ENCODE peak calls at places on chromosomes 11 and 22, in six cellular contexts. R is neural progenitor cell; Y is PC-3; N is SK-N-SH; U is MM.1S; M is CD8-positive, alpha-beta T cell. D is an unnamed sample.
A peak's percentile ranks its signal among the peaks of the same experiment; 100 is the strongest.

GRCh38 chr11:10478574-10479550 is 23.8 kb downstream of the AMPD3 start:
- DNase-seq in N (no peak), R (no peak), M (no peak), Y (no peak), U (no peak), D (no peak)

GRCh38 chr11:18853086-18853720 is 61.6 kb upstream of the PTPN5 start:
- DNase-seq in R (peak; percentile 69), M (no peak), N (peak; percentile 21), U (peak; percentile 71), Y (peak; percentile 63), D (no peak)

GRCh38 chr11:88175707-88176066 is 444 bp upstream of the RAB38 start:
- DNase-seq in M (no peak), N (no peak), U (no peak), R (peak; percentile 17), Y (no peak), D (no peak)

GRCh38 chr11:128806496-128807261 is 60.4 kb downstream of the KCNJ1 start:
- DNase-seq in N (no peak), R (no peak), U (no peak), Y (no peak), M (no peak), D (no peak)

GRCh38 chr22:18991138-18991432 is 55.0 kb upstream of the PRODH start:
- DNase-seq in N (no peak), Y (no peak), R (no peak), M (no peak), U (no peak), D (no peak)

GRCh38 chr11:2728663-2729332 is 29.0 kb upstream of the KCNQ1OT1 start:
- DNase-seq in U (no peak), Y (no peak), M (no peak), R (no peak), N (peak; percentile 77), D (peak; percentile 54)

GRCh38 chr22:31983911-31984661 is 39.8 kb downstream of the YWHAH start:
- DNase-seq in R (no peak), N (no peak), Y (no peak), U (no peak), M (no peak), D (no peak)

GRCh38 chr11:65560555-65561418 is 2.6 kb upstream of the LTBP3 start:
- DNase-seq in U (no peak), R (peak; percentile 72), N (peak; percentile 84), M (no peak), Y (peak; percentile 56), D (no peak)

GRCh38 chr11:125168875-125169537 is 4.5 kb downstream of the PKNOX2 start:
- DNase-seq in M (no peak), N (no peak), R (no peak), U (no peak), Y (no peak), D (no peak)

GRCh38 chr11:114131366-114131963 is 72.0 kb downstream of the ZBTB16 start:
- DNase-seq in Y (no peak), U (peak; percentile 51), M (no peak), N (no peak), R (no peak), D (no peak)

GRCh38 chr11:3218483-3219280 is at the start of gene MRGPRG:
- DNase-seq in Y (no peak), M (peak; percentile 3), R (no peak), N (peak; percentile 24), U (no peak), D (peak; percentile 40)

GRCh38 chr22:24424001-24424900 is 3.1 kb upstream of the ADORA2A start:
- DNase-seq in N (no peak), Y (no peak), U (peak; percentile 23), R (peak; percentile 67), M (peak; percentile 50), D (no peak)

GRCh38 chr11:117098269-117099231 is at the start of gene SIK3:
- DNase-seq in U (peak; percentile 97), N (peak; percentile 100), Y (peak; percentile 92), R (peak; percentile 97), M (peak; percentile 97), D (peak; percentile 97)

GRCh38 chr11:34924714-34925113 is 8.3 kb downstream of the PDHX start:
- DNase-seq in N (no peak), M (no peak), U (no peak), Y (no peak), R (no peak), D (no peak)

GRCh38 chr11:64007629-64008282 is 21.5 kb downstream of the OTUB1 start:
- DNase-seq in R (peak; percentile 87), U (no peak), Y (no peak), N (peak; percentile 91), M (no peak), D (peak; percentile 75)
- H3K4me3 ChIP-seq in R (peak overlapping the region; percentile 42), U (no peak overlapping the region), Y (peak overlapping the region; percentile 54), N (no peak overlapping the region), M (peak overlapping the region; percentile 41), D (peak overlapping the region; percentile 12)

DNA sequence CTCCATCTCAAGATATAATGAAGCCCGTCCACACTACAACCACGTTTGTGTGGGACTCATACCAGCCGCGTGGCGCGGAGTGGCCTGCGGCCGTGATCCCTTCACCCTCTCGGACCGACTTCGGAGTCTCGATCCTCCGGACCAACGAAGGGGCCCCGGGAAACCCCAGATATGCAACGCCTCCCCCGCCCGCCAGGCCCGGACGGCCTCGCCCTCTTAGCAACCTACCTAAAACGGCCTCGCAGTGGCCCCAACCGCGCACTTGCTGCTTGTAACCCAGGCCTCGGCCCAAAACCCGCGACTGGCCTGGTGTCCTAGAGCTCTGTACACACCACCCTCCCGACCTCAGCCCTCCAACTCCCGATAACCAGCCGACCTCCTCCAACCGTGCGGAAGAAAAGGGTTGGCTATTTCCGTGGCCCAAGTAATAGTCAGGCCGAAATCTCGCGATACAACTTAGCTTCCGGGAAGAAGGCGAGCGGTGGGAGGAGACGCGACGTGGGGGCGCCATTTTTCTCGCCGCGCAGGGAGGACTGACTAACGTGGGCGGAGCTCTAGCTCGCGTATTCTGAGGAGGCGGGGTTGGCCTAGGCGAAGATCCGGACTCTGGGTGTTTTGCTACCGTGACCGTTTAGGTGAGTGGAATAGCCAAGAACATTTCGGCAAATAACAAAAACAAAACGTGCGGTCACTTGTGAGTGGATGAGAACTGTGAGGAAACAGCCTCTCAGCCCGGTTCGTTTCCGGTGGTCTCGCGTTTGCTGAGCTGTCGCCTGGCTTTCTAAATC is at the start of the genes C11orf54 and TAF1D:
- DNase-seq in M (peak; percentile 96), Y (peak; percentile 99), U (peak; percentile 99), R (peak; percentile 99), N (peak; percentile 94), D (peak; percentile 99)
- H3K36me3 ChIP-seq in M (peaks cover 25% of the 10 kb centered on the region), Y (peaks cover 41% of the 10 kb centered on the region), U (peaks cover 20% of the 10 kb centered on the region), R (peaks cover 20% of the 10 kb centered on the region), N (peaks cover 37% of the 10 kb centered on the region), D (peaks cover 39% of the 10 kb centered on the region)

GRCh38 chr11:130122141-130122575 is 37.4 kb upstream of the ST14 start:
- DNase-seq in U (no peak), M (no peak), Y (peak; percentile 21), N (no peak), R (no peak), D (no peak)

GRCh38 chr11:130123414-130124040 is 36.1 kb upstream of the ST14 start:
- DNase-seq in R (no peak), M (no peak), Y (no peak), N (no peak), U (no peak), D (no peak)

GRCh38 chr11:130124096-130124495 is 35.5 kb upstream of the ST14 start:
- DNase-seq in R (no peak), M (no peak), N (no peak), U (no peak), Y (peak; percentile 96), D (no peak)

GRCh38 chr11:130120045-130120444 is 39.5 kb upstream of the ST14 start:
- DNase-seq in M (no peak), U (no peak), N (no peak), Y (no peak), R (no peak), D (no peak)

DNA sequence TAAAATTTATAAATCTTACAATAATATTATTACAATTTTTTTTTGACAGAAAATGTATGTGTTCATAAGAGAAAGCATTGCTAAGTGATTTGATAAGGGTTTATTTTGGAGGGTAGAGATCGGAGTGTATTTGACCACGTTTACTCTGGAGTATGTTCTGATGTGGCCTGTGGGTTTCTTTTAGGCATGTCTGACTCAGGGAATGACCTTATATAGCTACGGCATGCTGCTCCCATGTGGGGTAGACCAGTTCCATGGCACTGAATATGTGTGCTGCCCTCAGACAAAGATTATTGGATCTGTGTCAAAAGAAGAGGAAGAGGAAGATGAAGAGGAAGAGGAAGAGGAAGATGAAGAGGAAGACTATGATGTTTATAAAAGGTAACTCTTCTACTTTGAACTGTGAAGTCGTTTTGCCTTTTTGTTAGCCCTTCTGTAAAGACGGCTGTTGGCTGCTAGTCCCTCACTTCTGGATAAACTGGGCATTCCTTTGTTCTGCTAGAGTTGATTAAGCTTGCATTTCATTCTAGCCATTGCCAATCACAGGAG is 38.1 kb upstream of the ST14 start:
- DNase-seq in Y (no peak), R (no peak), U (no peak), N (no peak), M (peak; percentile 27), D (no peak)
- H3K4me1 ChIP-seq in Y (peaks cover 16% of the 10 kb centered on the region), R (no peaks in the 10 kb centered on the region), U (peaks cover 20% of the 10 kb centered on the region), N (no peaks in the 10 kb centered on the region), M (peaks cover 36% of the 10 kb centered on the region), D (no peaks in the 10 kb centered on the region)

GRCh38 chr22:37990862-37991261 is 6.5 kb upstream of the SOX10 start:
- DNase-seq in U (no peak), N (no peak), R (no peak), Y (no peak), M (no peak), D (no peak)

GRCh38 chr22:37994049-37994448 is 9.7 kb upstream of the SOX10 start:
- DNase-seq in M (no peak), Y (no peak), N (no peak), U (no peak), R (no peak), D (no peak)

GRCh38 chr22:37991738-37992442 is 7.5 kb upstream of the SOX10 start:
- DNase-seq in N (no peak), U (no peak), M (no peak), Y (no peak), R (no peak), D (no peak)

GRCh38 chr22:37989146-37990045 is 5.0 kb upstream of the SOX10 start:
- DNase-seq in Y (no peak), U (no peak), M (no peak), R (no peak), N (no peak), D (no peak)

GRCh38 chr22:37990302-37990701 is 5.9 kb upstream of the SOX10 start:
- DNase-seq in Y (no peak), N (no peak), R (no peak), M (no peak), U (no peak), D (no peak)
- H3K4me3 ChIP-seq in Y (no peak overlapping the region), N (no peak overlapping the region), R (no peak overlapping the region), M (no peak overlapping the region), U (no peak overlapping the region), D (no peak overlapping the region)

GRCh38 chr22:46102752-46103151 is 47.6 kb upstream of the PPARA start:
- DNase-seq in U (no peak), M (no peak), Y (no peak), N (no peak), R (no peak), D (no peak)
- H3K36me3 ChIP-seq in U (no peaks in the 10 kb centered on the region), M (no peaks in the 10 kb centered on the region), Y (peaks cover 29% of the 10 kb centered on the region), N (peaks cover 93% of the 10 kb centered on the region), R (no peaks in the 10 kb centered on the region), D (no peaks in the 10 kb centered on the region)

DNA sequence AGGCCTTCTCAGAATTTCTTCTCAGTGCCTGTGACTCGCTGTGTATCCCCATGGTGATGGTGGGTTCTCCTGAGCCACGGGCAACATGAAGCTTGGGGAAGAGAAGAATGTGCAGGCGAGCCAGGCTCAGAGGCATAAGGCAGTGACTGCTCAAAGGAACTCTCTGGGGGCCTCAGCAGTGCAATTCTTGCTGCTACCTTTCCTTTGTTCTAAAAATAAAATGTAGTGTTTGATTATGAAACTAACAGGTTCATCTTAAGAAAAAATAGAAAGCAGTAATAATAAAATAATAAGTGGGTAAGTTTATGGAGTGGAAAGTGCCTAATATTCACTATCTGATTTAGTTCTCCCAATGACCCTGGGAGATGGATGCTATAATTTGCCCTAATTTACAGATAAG is 46.7 kb downstream of the MEI1 start:
- DNase-seq in U (no peak), M (no peak), N (no peak), Y (no peak), R (no peak), D (no peak)
- H3K4me1 ChIP-seq in U (peaks cover 45% of the 10 kb centered on the region), M (no peaks in the 10 kb centered on the region), N (no peaks in the 10 kb centered on the region), Y (no peaks in the 10 kb centered on the region), R (no peaks in the 10 kb centered on the region), D (peaks cover 6% of the 10 kb centered on the region)